ENCODE peak calls at places on chromosome 12, in four cellular contexts. V is ascending aorta, D is HFFc6, A is testis. X is an unnamed sample.
A peak's percentile ranks its signal among the peaks of the same experiment; 100 is the strongest.

GRCh38 chr12:75976913-75977312 is 54.7 kb downstream of the PHLDA1 start:
- DNase-seq in D (no peak), V (no peak), A (no peak), X (no peak)

GRCh38 chr12:70661762-70662161 is 24.5 kb upstream of the PTPRB start:
- DNase-seq in A (no peak), D (peak; percentile 95), V (no peak), X (no peak)

GRCh38 chr12:80551897-80552296 is 107.9 kb downstream of the PTPRQ start:
- DNase-seq in A (no peak), D (peak; percentile 95), V (no peak), X (no peak)

GRCh38 chr12:32159925-32160324 is 53.3 kb downstream of the BICD1 start:
- DNase-seq in V (no peak), A (no peak), D (no peak), X (no peak)

GRCh38 chr12:117486840-117487659 is 125.6 kb upstream of the NOS1 start:
- DNase-seq in D (no peak), A (no peak), V (no peak), X (no peak)

GRCh38 chr12:11666131-11666530 is 16.7 kb downstream of the ETV6 start:
- DNase-seq in D (no peak), A (no peak), V (no peak), X (no peak)

GRCh38 chr12:98470469-98471082 is 44.8 kb upstream of the TMPO start:
- DNase-seq in A (no peak), V (no peak), D (no peak), X (no peak)

GRCh38 chr12:90940872-90941499 is 14.0 kb downstream of the CCER1 start:
- DNase-seq in V (no peak), A (no peak), D (peak; percentile 50), X (no peak)

GRCh38 chr12:62977419-62977818 is 42.5 kb upstream of the PPM1H start:
- DNase-seq in A (no peak), D (peak; percentile 56), V (no peak), X (no peak)

GRCh38 chr12:65853489-65854157 is 29.3 kb downstream of the HMGA2 start:
- DNase-seq in A (no peak), V (no peak), D (peak; percentile 87), X (no peak)

GRCh38 chr12:53588155-53588554 is 38.0 kb downstream of the ATF7 start:
- DNase-seq in A (no peak), D (no peak), V (no peak), X (no peak)

GRCh38 chr12:20367731-20368652 is at the start of gene PDE3A:
- DNase-seq in V (no peak), A (peak; percentile 70), D (peak; percentile 18), X (no peak)

GRCh38 chr12:79174656-79175055 is 310.1 kb downstream of the SYT1 start:
- DNase-seq in A (no peak), V (no peak), D (peak; percentile 53), X (no peak)
- TF ChIP-seq CTCF in A (peak; percentile 29), V (no peak), D (peak; percentile 74), X (no peak)

GRCh38 chr12:99649551-99649950 is 2.0 kb downstream of the GARIN6 start:
- DNase-seq in A (no peak), V (no peak), D (no peak), X (no peak)
- TF ChIP-seq CTCF in A (no peak), V (no peak), D (no peak), X (no peak)

GRCh38 chr12:54744590-54744989 is 96.4 kb upstream of the DCD start:
- DNase-seq in A (peak; percentile 57), V (no peak), D (no peak), X (no peak)
- TF ChIP-seq CTCF in A (no peak), V (no peak), D (no peak), X (no peak)

GRCh38 chr12:700061-700460 is 36.8 kb upstream of the NINJ2 start:
- DNase-seq in A (no peak), D (no peak), V (no peak), X (no peak)
- TF ChIP-seq CTCF in A (no peak), D (no peak), V (no peak), X (no peak)

GRCh38 chr12:111687952-111688351 is 2.1 kb downstream of the ACAD10 start:
- DNase-seq in D (no peak), A (no peak), V (no peak), X (no peak)

GRCh38 chr12:111685322-111685810 is 390 bp downstream of the BRAP start:
- DNase-seq in A (no peak), D (no peak), V (no peak), X (no peak)

GRCh38 chr12:111686574-111687105 is 787 bp downstream of the ACAD10 start:
- DNase-seq in A (no peak), D (no peak), V (no peak), X (no peak)

GRCh38 chr12:111687255-111687654 is 1.4 kb downstream of the ACAD10 start:
- DNase-seq in A (no peak), D (peak; percentile 14), V (no peak), X (no peak)

DNA sequence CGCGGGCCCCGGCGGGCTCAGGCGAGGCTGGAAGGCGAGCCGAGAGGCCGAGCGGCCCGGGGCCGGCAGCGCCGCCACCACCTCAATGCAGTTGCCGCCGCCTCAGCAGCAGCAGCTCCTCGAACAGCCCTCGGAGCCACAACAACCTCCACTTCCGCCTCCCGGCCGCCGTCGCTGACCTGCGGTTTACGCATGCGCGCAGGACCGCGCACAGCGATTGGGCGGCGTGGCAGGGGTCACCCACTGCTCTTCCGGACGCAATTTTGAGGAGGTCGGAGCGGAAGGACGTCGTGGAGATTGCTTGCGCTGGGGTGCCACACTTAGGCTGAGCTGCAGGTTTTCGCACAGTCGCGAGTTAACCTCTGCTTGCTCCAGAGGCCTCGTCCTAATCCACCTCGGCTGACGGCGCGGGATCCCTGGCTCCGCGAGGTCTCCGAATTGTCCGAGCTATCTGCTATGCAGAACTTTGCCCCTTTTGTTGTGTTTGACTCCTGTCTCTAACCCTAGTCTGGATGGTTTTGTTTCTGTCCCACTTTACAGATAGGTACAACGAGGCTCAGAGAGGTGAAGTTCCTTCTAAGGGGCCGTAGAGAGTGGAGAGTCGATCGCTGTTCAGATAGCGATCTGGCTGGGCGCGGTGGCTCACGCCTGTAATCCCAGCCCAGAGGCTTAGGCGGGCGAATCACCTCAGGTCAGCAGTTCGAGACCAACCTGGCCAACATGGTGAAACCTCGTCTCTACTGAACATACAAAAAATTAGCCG is at the start of the genes ACAD10 and BRAP:
- DNase-seq in D (peak; percentile 93), V (peak; percentile 71), A (peak; percentile 94), X (peak; percentile 70)
- TF ChIP-seq CTCF in D (no peak), V (no peak), A (no peak), X (no peak)

GRCh38 chr12:58301337-58302122 is 360.2 kb downstream of the ATP23 start:
- DNase-seq in D (no peak), A (no peak), V (no peak), X (no peak)

GRCh38 chr12:58299371-58299770 is 358.0 kb downstream of the ATP23 start:
- DNase-seq in V (no peak), A (no peak), D (no peak), X (no peak)

GRCh38 chr12:58306266-58306995 is 365.1 kb downstream of the ATP23 start:
- DNase-seq in A (no peak), V (no peak), D (no peak), X (no peak)

GRCh38 chr12:58298793-58299192 is 357.4 kb downstream of the ATP23 start:
- DNase-seq in V (no peak), A (no peak), D (no peak), X (no peak)

DNA sequence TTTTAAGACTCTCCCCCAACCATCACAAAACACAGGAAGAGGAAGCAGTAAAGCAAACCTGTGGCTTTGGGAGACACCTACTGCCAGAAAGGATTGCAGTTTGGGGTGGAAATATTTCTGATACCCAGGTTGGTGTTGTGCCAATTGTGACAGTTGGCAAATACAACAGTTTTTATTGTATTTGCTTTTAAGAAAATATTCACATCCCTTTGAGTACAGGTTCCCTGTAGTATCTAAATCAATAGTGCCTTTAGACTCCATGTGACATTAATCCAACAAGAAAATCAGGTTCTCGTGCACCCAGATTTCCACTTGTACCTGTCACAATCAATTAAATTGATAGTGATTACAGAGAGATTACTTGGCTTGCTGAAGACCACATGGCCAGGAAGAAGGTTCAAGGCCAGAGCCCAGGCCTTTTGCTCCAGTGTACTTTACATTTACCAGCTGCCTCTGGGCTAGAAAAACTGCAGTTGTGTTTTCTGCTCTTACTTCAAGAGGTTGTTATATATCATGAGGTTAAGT is 361.2 kb downstream of the ATP23 start:
- DNase-seq in V (no peak), A (peak; percentile 15), D (no peak), X (no peak)
- TF ChIP-seq CTCF in V (no peak), A (no peak), D (no peak), X (no peak)

DNA sequence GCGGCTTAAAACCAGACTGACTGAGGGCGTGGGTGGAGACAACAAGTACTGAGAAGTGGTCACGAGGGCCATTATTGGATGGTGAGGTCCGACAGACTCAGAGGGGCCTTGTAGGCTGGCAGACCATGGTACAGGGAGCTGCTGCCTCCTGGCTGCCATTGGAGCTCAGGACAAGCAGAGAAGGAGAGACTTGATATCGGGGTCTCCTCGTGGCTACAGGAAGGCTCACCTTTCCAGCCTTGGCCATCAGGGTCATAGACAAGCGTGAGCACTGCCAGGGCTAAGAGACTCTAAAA is 54.2 kb downstream of the FBRSL1 start:
- DNase-seq in A (no peak), D (no peak), V (no peak), X (no peak)
- TF ChIP-seq CTCF in A (no peak), D (no peak), V (no peak), X (no peak)